ENCODE peak calls at places on chromosomes 2 and 18, in eight cellular contexts. A, J, N, M, T, F, R and W are unnamed samples.

GRCh38 chr2:208657468-208657867 is 250.9 kb downstream of the PTH2R start:
- DNase-seq in R (no peak), J (peak), A (no peak), F (no peak), N (peak), T (no peak), M (no peak), W (no peak)

GRCh38 chr2:17104454-17104853 is 413.8 kb downstream of the RAD51AP2 start:
- DNase-seq in N (no peak), R (no peak), A (peak), F (peak), T (no peak), J (no peak), M (peak), W (no peak)

GRCh38 chr2:168831662-168832061 is 29.2 kb downstream of the NOSTRIN start:
- DNase-seq in A (no peak), R (no peak), J (no peak), M (no peak), F (no peak), T (no peak), N (no peak), W (no peak)

GRCh38 chr18:70450658-70451253 is 161.9 kb downstream of the SOCS6 start:
- DNase-seq in A (peak), J (no peak), T (no peak), M (peak), R (no peak), F (no peak), N (no peak), W (no peak)

GRCh38 chr2:27407798-27408491 is 1.4 kb downstream of the PPM1G start:
- DNase-seq in T (peak), A (peak), M (peak), N (peak), F (peak), J (peak), R (peak), W (peak)

GRCh38 chr18:69774831-69775230 is 172.8 kb downstream of the CD226 start:
- DNase-seq in N (no peak), J (no peak), T (no peak), R (no peak), M (peak), F (no peak), A (peak), W (no peak)

GRCh38 chr18:44341759-44342158 is 338.9 kb upstream of the SETBP1 start:
- DNase-seq in M (no peak), N (no peak), J (no peak), R (no peak), F (peak), T (no peak), A (peak), W (no peak)

GRCh38 chr2:144361742-144362141 is 158.2 kb downstream of the ZEB2 start:
- DNase-seq in M (no peak), F (no peak), T (no peak), J (no peak), R (no peak), N (no peak), A (no peak), W (no peak)

GRCh38 chr2:159124441-159124911 is 156.0 kb downstream of the TANC1 start:
- DNase-seq in N (peak), A (peak), J (no peak), R (peak), T (no peak), F (peak), M (peak), W (peak)

GRCh38 chr2:141317986-141318385 is 812.8 kb downstream of the LRP1B start:
- DNase-seq in T (no peak), R (no peak), M (peak), F (peak), A (peak), N (no peak), J (no peak), W (no peak)

GRCh38 chr2:68745006-68745405 is 10.4 kb downstream of the ARHGAP25 start:
- DNase-seq in M (no peak), N (no peak), J (no peak), R (no peak), F (no peak), T (peak), A (no peak), W (peak)

GRCh38 chr18:62017618-62018017 is 124.8 kb upstream of the RNF152 start:
- DNase-seq in M (no peak), J (no peak), T (no peak), F (no peak), A (no peak), N (no peak), R (no peak), W (no peak)

GRCh38 chr2:88066543-88066942 is 1.1 kb upstream of the SMYD1 start:
- DNase-seq in R (no peak), N (no peak), A (no peak), J (no peak), M (no peak), F (no peak), T (no peak), W (no peak)

GRCh38 chr2:85545780-85546240 is 6.8 kb downstream of the MAT2A start:
- DNase-seq in N (no peak), R (no peak), T (no peak), M (no peak), F (no peak), J (no peak), A (no peak), W (no peak)

GRCh38 chr2:9401059-9401547 is 22.2 kb downstream of the ITGB1BP1 start:
- DNase-seq in N (no peak), J (no peak), M (no peak), R (no peak), F (no peak), A (no peak), T (no peak), W (no peak)

GRCh38 chr2:65395621-65396347 is 36.6 kb downstream of the SPRED2 start:
- DNase-seq in A (no peak), J (no peak), N (no peak), R (no peak), M (no peak), T (no peak), F (no peak), W (no peak)

DNA sequence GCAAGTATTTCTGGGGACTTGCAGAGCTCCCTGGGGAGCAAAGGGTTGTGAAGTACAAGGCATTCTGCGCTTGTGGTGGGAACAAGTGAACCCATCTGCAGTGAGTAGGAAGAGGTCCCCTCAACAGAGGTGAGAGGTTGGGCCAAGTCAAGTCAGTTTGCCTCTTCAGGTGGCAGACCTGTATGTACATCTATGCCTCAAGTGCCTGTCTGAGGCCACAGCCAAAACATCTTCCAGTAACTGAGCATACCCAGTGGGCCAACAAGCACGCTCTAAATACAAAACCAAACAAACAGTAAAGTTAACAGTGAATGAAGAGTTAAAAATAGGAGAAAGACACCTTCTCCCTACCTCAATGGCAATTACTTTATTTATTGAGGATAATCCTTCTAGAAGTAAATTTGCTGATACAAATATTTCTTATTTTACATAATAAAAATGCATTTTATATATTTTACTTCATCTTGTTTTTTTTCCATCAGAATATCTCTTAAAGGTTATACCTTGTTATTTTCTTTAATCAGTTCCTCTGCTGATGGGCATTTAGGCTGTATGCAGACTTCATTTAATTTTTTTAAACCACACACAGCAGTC is 2.5 kb downstream of the GYPC start:
- DNase-seq in A (no peak), N (no peak), F (no peak), J (peak), M (no peak), T (no peak), R (peak), W (no peak)
- H3K9ac ChIP-seq in A (peak), N (peak), F (peak), J (no peak), M (peak), T (no peak), R (peak), W (peak)

DNA sequence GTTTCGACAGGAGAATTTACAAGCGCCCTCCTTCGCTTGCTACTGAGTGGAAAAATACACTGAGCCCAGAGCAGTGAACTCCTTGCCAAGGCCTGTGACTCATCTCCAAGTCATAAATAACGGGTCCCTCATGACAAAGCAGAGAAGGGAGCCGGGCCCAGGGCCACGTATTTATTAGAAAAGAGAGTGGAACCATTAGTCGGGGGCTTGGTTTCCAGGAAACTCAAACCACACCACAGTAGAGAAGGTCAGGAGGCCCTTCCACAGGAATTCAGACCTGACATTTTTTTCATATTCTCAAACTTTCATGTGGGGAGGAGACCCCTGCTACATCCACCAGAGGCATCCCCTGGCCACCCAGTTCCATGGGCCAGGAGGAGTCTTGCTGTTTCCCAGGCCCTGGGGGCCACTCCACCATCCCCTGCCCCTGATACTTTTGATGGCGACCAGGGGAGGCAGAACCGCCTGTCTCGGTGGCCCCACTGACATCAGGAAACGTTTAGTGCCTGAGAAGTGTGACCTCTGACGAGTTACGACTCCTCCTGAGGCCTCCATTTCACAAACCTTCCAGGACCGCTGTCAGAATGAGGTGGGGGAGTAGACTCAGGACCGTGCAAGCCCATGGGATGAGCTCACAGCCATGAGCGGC is 289.7 kb downstream of the DYSF start:
- DNase-seq in R (no peak), T (no peak), J (no peak), M (peak), F (peak), A (peak), N (no peak), W (peak)
- H3K9ac ChIP-seq in R (no peak), T (no peak), J (no peak), M (no peak), F (no peak), A (peak), N (no peak), W (no peak)

GRCh38 chr2:237662671-237663093 is 35.3 kb downstream of the LRRFIP1 start:
- DNase-seq in M (peak), A (peak), N (peak), R (no peak), T (peak), J (peak), F (peak), W (peak)
- H3K9ac ChIP-seq in M (no peak), A (peak), N (no peak), R (no peak), T (no peak), J (no peak), F (no peak), W (no peak)

GRCh38 chr2:153871231-153872221 is at the start of gene GALNT13:
- DNase-seq in J (peak), M (no peak), R (no peak), N (peak), A (peak), T (peak), F (peak), W (peak)

GRCh38 chr2:153875801-153876466 is 4.2 kb downstream of the GALNT13 start:
- DNase-seq in F (no peak), R (no peak), J (no peak), N (no peak), A (no peak), T (no peak), M (no peak), W (no peak)

GRCh38 chr2:153873062-153874048 is 1.6 kb downstream of the GALNT13 start:
- DNase-seq in N (peak), J (peak), T (peak), F (peak), A (no peak), M (no peak), R (no peak), W (no peak)

GRCh38 chr2:153870308-153870707 is 1.4 kb upstream of the GALNT13 start:
- DNase-seq in R (no peak), F (no peak), J (no peak), N (no peak), A (peak), M (no peak), T (no peak), W (no peak)

DNA sequence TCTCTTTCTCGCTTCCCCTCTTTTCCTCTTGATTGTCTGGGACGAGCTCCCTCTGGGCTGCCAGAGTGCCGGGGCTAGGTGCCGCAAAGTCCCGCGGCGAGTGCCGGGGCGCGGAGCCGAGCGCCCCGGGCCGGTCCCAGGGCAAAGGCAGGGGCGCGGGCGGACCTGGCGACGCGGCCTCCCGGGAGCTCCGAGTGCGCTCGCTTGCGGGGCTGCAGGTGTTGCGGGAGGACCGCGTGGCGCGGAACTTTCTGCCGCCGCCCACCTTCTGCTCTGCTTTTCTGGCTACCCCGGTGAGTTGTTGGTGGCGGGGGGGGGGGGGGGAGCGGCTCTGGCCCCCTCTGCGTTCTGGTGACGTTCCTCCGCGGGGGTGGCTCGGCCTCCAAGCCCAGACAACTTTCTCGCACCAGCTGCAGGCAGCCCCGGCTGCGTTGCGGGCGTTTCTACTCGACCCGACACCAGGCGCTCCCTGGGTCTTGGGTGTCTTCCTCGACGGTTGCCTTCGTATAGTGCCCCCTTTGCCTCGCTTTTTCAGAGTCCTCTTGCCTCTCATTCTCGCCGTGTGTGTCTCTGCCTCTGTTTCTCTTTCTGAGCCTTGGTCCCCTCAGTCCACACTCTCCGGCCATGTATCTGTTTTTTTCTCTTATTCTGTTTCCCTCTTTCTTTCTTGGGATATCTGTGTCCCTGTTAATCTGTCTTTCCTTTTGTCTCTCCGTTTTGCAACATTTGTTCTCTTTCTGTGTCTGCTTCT is 764 bp downstream of the GALNT13 start:
- DNase-seq in J (peak), T (peak), N (no peak), A (peak), F (no peak), R (no peak), M (no peak), W (no peak)
- H3K9ac ChIP-seq in J (peak), T (peak), N (peak), A (no peak), F (no peak), R (no peak), M (no peak), W (no peak)

GRCh38 chr18:55321268-55322175 is 266.5 kb downstream of the TCF4 start:
- DNase-seq in R (no peak), A (peak), M (peak), N (peak), J (peak), F (peak), T (peak), W (peak)

GRCh38 chr18:55324166-55324565 is 263.8 kb downstream of the TCF4 start:
- DNase-seq in M (no peak), N (no peak), T (no peak), A (no peak), J (no peak), R (no peak), F (no peak), W (no peak)

GRCh38 chr18:55320399-55321255 is 267.4 kb downstream of the TCF4 start:
- DNase-seq in F (peak), N (no peak), J (no peak), M (peak), T (no peak), R (no peak), A (peak), W (no peak)

GRCh38 chr18:55322176-55322735 is 265.7 kb downstream of the TCF4 start:
- DNase-seq in A (peak), J (peak), F (peak), T (peak), M (peak), N (peak), R (no peak), W (peak)

DNA sequence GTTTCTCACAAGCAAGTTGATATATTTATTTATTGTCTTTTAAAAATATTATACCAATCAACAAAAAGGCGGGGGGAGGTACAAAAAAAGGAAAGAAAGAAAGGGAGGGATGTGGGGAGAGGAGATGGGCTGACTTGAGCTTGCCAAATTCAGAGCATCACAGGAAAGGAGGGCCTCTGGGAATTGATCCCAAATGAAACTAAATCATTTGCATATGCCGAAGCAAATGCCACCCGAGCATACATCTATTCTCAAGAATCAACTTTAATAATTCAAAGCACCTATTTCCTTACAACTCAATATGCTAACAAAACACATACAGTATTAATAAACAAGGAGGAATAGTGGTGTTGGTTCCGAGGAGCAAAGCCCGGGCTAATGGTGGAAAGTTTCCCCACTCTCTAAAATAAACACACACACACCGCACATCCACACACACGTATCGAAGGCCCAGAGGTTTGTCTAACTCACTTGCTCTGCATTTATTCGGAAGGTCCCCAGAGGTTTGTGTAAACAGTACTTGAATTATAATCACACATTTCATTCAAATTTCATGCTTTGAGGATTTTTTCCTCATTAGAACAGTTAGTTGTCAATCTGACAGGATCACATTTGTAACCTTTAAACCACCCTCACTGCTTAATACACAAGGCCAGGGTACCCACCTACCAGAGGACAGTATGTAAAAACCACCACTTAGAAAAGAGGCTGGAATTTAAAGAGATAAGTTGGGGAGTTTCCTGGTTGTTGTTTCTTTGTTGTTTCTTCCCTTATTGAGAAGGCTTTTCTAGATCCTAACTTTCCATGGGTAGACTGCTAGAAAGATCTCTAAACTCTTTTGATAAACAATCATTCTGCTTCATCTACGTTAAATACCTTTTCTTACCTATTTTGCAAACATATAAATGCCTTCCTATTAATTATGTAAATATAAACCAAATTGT is 264.7 kb downstream of the TCF4 start:
- DNase-seq in F (peak), R (no peak), N (no peak), M (peak), J (no peak), T (no peak), A (peak), W (no peak)
- H3K9ac ChIP-seq in F (no peak), R (no peak), N (no peak), M (peak), J (no peak), T (no peak), A (peak), W (no peak)

GRCh38 chr2:215793747-215794595 is 219.4 kb downstream of the MREG start:
- DNase-seq in J (no peak), A (peak), M (peak), T (no peak), R (no peak), N (no peak), F (peak), W (peak)
- H3K9ac ChIP-seq in J (no peak), A (peak), M (no peak), T (no peak), R (no peak), N (no peak), F (no peak), W (no peak)

GRCh38 chr2:74179063-74179865 is 585 bp upstream of the MOB1A start:
- DNase-seq in T (peak), J (no peak), R (no peak), M (no peak), F (no peak), A (no peak), N (no peak), W (no peak)
- H3K9ac ChIP-seq in T (no peak), J (no peak), R (peak), M (peak), F (no peak), A (peak), N (no peak), W (no peak)

GRCh38 chr2:224570328-224570993 is 14.7 kb downstream of the CUL3 start:
- DNase-seq in F (peak), A (peak), M (peak), T (no peak), J (no peak), N (no peak), R (no peak), W (no peak)
- H3K9ac ChIP-seq in F (no peak), A (peak), M (no peak), T (no peak), J (peak), N (no peak), R (no peak), W (no peak)

GRCh38 chr2:69947078-69947801 is 14.2 kb downstream of the ASPRV1 start:
- DNase-seq in T (no peak), F (no peak), A (no peak), M (no peak), J (no peak), N (no peak), R (no peak), W (no peak)
- H3K9ac ChIP-seq in T (no peak), F (no peak), A (no peak), M (no peak), J (no peak), N (no peak), R (peak), W (no peak)

GRCh38 chr2:53342248-53342647 is 425.4 kb upstream of the CHAC2 start:
- DNase-seq in T (no peak), R (no peak), J (no peak), F (no peak), N (no peak), M (no peak), A (no peak), W (no peak)

GRCh38 chr2:53347219-53347618 is 420.4 kb upstream of the CHAC2 start:
- DNase-seq in F (no peak), N (no peak), T (no peak), A (no peak), J (no peak), R (no peak), M (no peak), W (no peak)
- H3K9ac ChIP-seq in F (no peak), N (no peak), T (no peak), A (no peak), J (no peak), R (no peak), M (no peak), W (no peak)